ENCODE peak calls at places on chromosomes 2 and 18, in five cellular contexts. R is SK-N-SH; G is osteoblast; Z is activated naive CD4-positive, alpha-beta T cell; T is neural progenitor cell. K is an unnamed sample.

GRCh38 chr2:32565902-32566301 is 61.9 kb upstream of the TTC27 start:
- DNase-seq in Z (no peak), G (no peak), T (no peak), R (no peak), K (no peak)

GRCh38 chr2:148552675-148553331 is 91.7 kb upstream of the EPC2 start:
- DNase-seq in T (no peak), R (no peak), G (peak; percentile 78), Z (no peak), K (peak; percentile 73)

GRCh38 chr2:239225921-239226561 is 174.8 kb downstream of the HDAC4 start:
- DNase-seq in G (peak; percentile 92), T (no peak), R (no peak), Z (no peak), K (no peak)

GRCh38 chr2:71589763-71590162 is 136.4 kb downstream of the DYSF start:
- DNase-seq in Z (no peak), G (no peak), R (no peak), T (peak; percentile 60), K (no peak)

GRCh38 chr2:30110773-30111172 is 36.0 kb upstream of the YPEL5 start:
- DNase-seq in G (peak; percentile 66), Z (no peak), R (no peak), T (no peak), K (no peak)

GRCh38 chr18:62131305-62131909 is 55.4 kb downstream of the PIGN start:
- DNase-seq in R (peak; percentile 50), G (peak; percentile 41), Z (no peak), T (peak; percentile 76), K (no peak)

GRCh38 chr18:41940506-41941215 is 14.4 kb upstream of the PIK3C3 start:
- DNase-seq in R (no peak), Z (no peak), T (peak; percentile 2), G (no peak), K (no peak)

GRCh38 chr18:34492652-34493051 is 217.4 kb upstream of the DTNA start:
- DNase-seq in R (peak; percentile 12), G (peak; percentile 47), Z (no peak), T (no peak), K (peak; percentile 54)

GRCh38 chr2:43073373-43073772 is 153.0 kb downstream of the ZFP36L2 start:
- DNase-seq in R (no peak), Z (no peak), G (peak; percentile 95), T (no peak), K (no peak)